ENCODE peak calls at places on chromosomes 2 and 18, in nine cellular contexts. Z is mesenteric fat pad; M is progenitor cell of endocrine pancreas; U is hippocampal formation; H is choroid plexus epithelial cell; C is stimulated activated CD4-positive, alpha-beta T cell treated with anti-CD3 and anti-CD28 coated beads, Interleukin-4, amount 100 ng/mL, for 48 hours; Q is islet precursor cell; L is GDM1; B is right lobe of liver. A is an unnamed sample.

GRCh38 chr2:88060907-88061275 is 5.3 kb upstream of the KRCC1 start:
- DNase-seq in L (no peak), M (no peak), U (no peak), H (no peak), C (no peak), B (no peak), Z (no peak), Q (no peak), A (no peak)

GRCh38 chr18:46035701-46036680 is 36.1 kb downstream of the PSTPIP2 start:
- DNase-seq in H (peak; percentile 48), Q (no peak), M (no peak), L (no peak), C (no peak), B (no peak), Z (no peak), U (no peak), A (no peak)

GRCh38 chr2:95760839-95761525 is 169.2 kb downstream of the TRIM43 start:
- DNase-seq in B (no peak), Z (no peak), U (no peak), M (no peak), L (no peak), C (no peak), Q (peak; percentile 76), H (peak; percentile 73), A (no peak)

GRCh38 chr2:232878855-232879617 is 9.0 kb downstream of the SNORC start:
- DNase-seq in M (no peak), H (no peak), Q (no peak), L (no peak), C (no peak), B (no peak), U (no peak), Z (peak; percentile 62), A (no peak)

GRCh38 chr2:86650188-86650587 is 26.5 kb upstream of the RNF103 start:
- DNase-seq in Q (no peak), B (no peak), U (no peak), H (no peak), C (no peak), Z (no peak), L (no peak), M (no peak), A (no peak)

GRCh38 chr18:34650121-34650545 is 60.0 kb upstream of the DTNA start:
- DNase-seq in M (no peak), C (no peak), L (no peak), Z (no peak), U (no peak), H (peak; percentile 76), B (no peak), Q (no peak), A (no peak)

GRCh38 chr18:73950116-73950705 is 197.4 kb downstream of the FBXO15 start:
- DNase-seq in M (no peak), Q (no peak), L (no peak), H (no peak), U (no peak), C (no peak), Z (no peak), B (no peak), A (no peak)

GRCh38 chr2:237724811-237725478 is 73.6 kb upstream of the RBM44 start:
- DNase-seq in H (no peak), U (no peak), B (no peak), Z (no peak), M (no peak), Q (peak; percentile 29), L (no peak), C (no peak), A (no peak)

GRCh38 chr18:54163458-54163857 is 61.0 kb downstream of the MBD2 start:
- DNase-seq in Q (no peak), H (no peak), C (no peak), B (no peak), U (no peak), Z (no peak), M (no peak), L (no peak), A (no peak)

GRCh38 chr2:75498907-75499306 is 61.8 kb downstream of the EVA1A start:
- DNase-seq in L (no peak), U (no peak), H (no peak), B (no peak), C (no peak), Z (no peak), Q (no peak), M (no peak), A (no peak)

GRCh38 chr2:218406949-218407703 is 7.5 kb downstream of the CTDSP1 start:
- DNase-seq in M (no peak), Q (no peak), U (peak; percentile 56), L (peak; percentile 62), B (peak; percentile 74), C (peak; percentile 58), Z (no peak), H (peak; percentile 69), A (peak; percentile 36)

GRCh38 chr18:56256659-56257058 is 381.7 kb downstream of the TXNL1 start:
- DNase-seq in B (no peak), L (no peak), U (no peak), Z (no peak), C (no peak), M (no peak), Q (no peak), H (no peak), A (no peak)

GRCh38 chr2:26968001-26968400 is 2.4 kb upstream of the MAPRE3 start:
- DNase-seq in Z (no peak), C (no peak), H (peak; percentile 69), U (no peak), B (no peak), L (no peak), M (no peak), Q (no peak), A (no peak)

GRCh38 chr2:239157269-239157668 is 243.6 kb downstream of the HDAC4 start:
- DNase-seq in U (no peak), L (no peak), Q (peak; percentile 40), M (no peak), Z (peak; percentile 80), B (peak; percentile 19), H (no peak), C (no peak), A (no peak)

GRCh38 chr2:203105996-203106395 is 91.3 kb downstream of the NBEAL1 start:
- DNase-seq in C (no peak), L (no peak), B (no peak), Z (no peak), M (no peak), Q (no peak), U (no peak), H (no peak), A (no peak)

GRCh38 chr2:202046577-202046976 is 12.9 kb downstream of the FZD7 start:
- DNase-seq in Q (no peak), U (no peak), Z (no peak), C (no peak), L (no peak), B (no peak), H (no peak), M (no peak), A (no peak)

GRCh38 chr2:100317634-100318033 is 4.7 kb downstream of the LONRF2 start:
- DNase-seq in Q (no peak), U (no peak), Z (no peak), H (no peak), C (no peak), B (no peak), L (no peak), M (no peak), A (no peak)

GRCh38 chr2:98829586-98830270 is 98.8 kb upstream of the MGAT4A start:
- DNase-seq in L (no peak), Z (no peak), B (no peak), C (no peak), M (no peak), U (no peak), Q (no peak), H (no peak), A (no peak)

GRCh38 chr2:229160984-229161383 is 110.1 kb downstream of the PID1 start:
- DNase-seq in Q (no peak), L (no peak), B (no peak), H (no peak), U (no peak), Z (no peak), C (no peak), M (no peak), A (no peak)

GRCh38 chr2:232075080-232075479 is 113.6 kb downstream of the DIS3L2 start:
- DNase-seq in B (no peak), U (no peak), C (no peak), Q (no peak), Z (no peak), M (no peak), L (no peak), H (peak; percentile 24), A (no peak)

GRCh38 chr2:26243643-26244478 is 571 bp downstream of the HADHA start:
- DNase-seq in C (no peak), U (no peak), H (peak; percentile 53), Q (no peak), M (no peak), B (no peak), L (peak; percentile 55), Z (no peak), A (no peak)

GRCh38 chr2:168758970-168759820 is 43.2 kb upstream of the NOSTRIN start:
- DNase-seq in B (no peak), L (peak; percentile 31), H (peak; percentile 81), U (no peak), C (no peak), Z (no peak), M (no peak), Q (no peak), A (no peak)

GRCh38 chr2:172087780-172088244 is 2.5 kb downstream of the DLX1 start:
- DNase-seq in B (no peak), M (no peak), H (no peak), Q (no peak), C (no peak), U (no peak), L (no peak), Z (no peak), A (no peak)

GRCh38 chr2:231189571-231190495 is 8.6 kb upstream of the ARMC9 start:
- DNase-seq in H (peak; percentile 68), L (no peak), C (no peak), B (peak; percentile 35), U (peak; percentile 17), M (no peak), Z (no peak), Q (no peak), A (no peak)

GRCh38 chr2:152924722-152925121 is 206.3 kb downstream of the ARL6IP6 start:
- DNase-seq in Z (no peak), B (peak; percentile 35), H (no peak), Q (no peak), U (no peak), C (no peak), M (no peak), L (no peak), A (no peak)

GRCh38 chr18:25832008-25832604 is 258.3 kb downstream of the SS18 start:
- DNase-seq in U (peak; percentile 15), Z (no peak), B (peak; percentile 46), H (peak; percentile 77), C (no peak), Q (peak; percentile 79), M (peak; percentile 42), L (peak; percentile 13), A (no peak)

GRCh38 chr2:26786207-26787023 is 559 bp downstream of the CENPA start:
- DNase-seq in M (no peak), L (no peak), C (no peak), H (no peak), Z (no peak), Q (no peak), B (peak; percentile 57), U (no peak), A (no peak)

GRCh38 chr2:31384771-31385276 is 29.7 kb downstream of the XDH start:
- DNase-seq in U (no peak), M (no peak), Q (no peak), L (no peak), C (no peak), Z (no peak), H (peak; percentile 93), B (no peak), A (no peak)

GRCh38 chr2:43082111-43082877 is 144.1 kb downstream of the ZFP36L2 start:
- DNase-seq in B (no peak), U (no peak), M (no peak), Q (peak; percentile 97), Z (peak; percentile 88), L (no peak), C (no peak), H (peak; percentile 87), A (no peak)

GRCh38 chr2:237026981-237027711 is 58.5 kb upstream of the COPS8 start:
- DNase-seq in C (peak; percentile 13), U (peak; percentile 14), Z (no peak), B (peak; percentile 68), Q (peak; percentile 87), M (peak; percentile 37), L (peak; percentile 37), H (peak; percentile 88), A (peak; percentile 32)

GRCh38 chr2:3169106-3169870 is 208.3 kb downstream of the EIPR1 start:
- DNase-seq in U (no peak), L (no peak), B (no peak), Z (peak; percentile 81), C (no peak), Q (peak; percentile 80), H (peak; percentile 50), M (no peak), A (no peak)